ENCODE peak calls at places on chromosomes 2 and 18, in seven cellular contexts. Q is dorsolateral prefrontal cortex; R is transverse colon; T is globus pallidus; I is spleen; H is IMR-90; E is stimulated activated CD8-positive, alpha-beta memory T cell treated with anti-CD3 and anti-CD28 coated beads, Interleukin-15, amount 100 ng/mL, for 4 hours. P is an unnamed sample.
A peak's percentile ranks its signal among the peaks of the same experiment; 100 is the strongest.

GRCh38 chr2:121228521-121228920 is 56.5 kb downstream of the TFCP2L1 start:
- DNase-seq in Q (no peak), R (no peak), T (no peak), I (peak; percentile 8), H (no peak), E (no peak), P (no peak)

GRCh38 chr18:48947583-48947982 is 3.2 kb downstream of the SMAD7 start:
- DNase-seq in Q (peak; percentile 71), R (no peak), T (peak; percentile 80), I (no peak), H (no peak), E (no peak), P (no peak)

GRCh38 chr2:43180901-43181300 is 45.5 kb downstream of the ZFP36L2 start:
- DNase-seq in Q (no peak), R (no peak), T (no peak), I (no peak), H (no peak), E (no peak), P (no peak)

GRCh38 chr2:172455121-172455515 is 27.7 kb downstream of the ITGA6 start:
- DNase-seq in Q (no peak), R (no peak), T (no peak), I (no peak), H (no peak), E (no peak), P (no peak)

GRCh38 chr2:237141556-237141955 is 55.9 kb downstream of the COPS8 start:
- DNase-seq in Q (no peak), R (no peak), T (no peak), I (no peak), H (peak; percentile 92), E (no peak), P (peak; percentile 85)

GRCh38 chr2:130183500-130184373 is 1.7 kb downstream of the MZT2B start:
- DNase-seq in Q (peak; percentile 52), R (no peak), T (peak; percentile 26), I (peak; percentile 81), H (peak; percentile 11), E (no peak), P (peak; percentile 26)

GRCh38 chr2:61889212-61889956 is 928 bp upstream of the CCT4 start:
- DNase-seq in Q (no peak), R (peak; percentile 26), T (peak; percentile 8), I (peak; percentile 88), H (no peak), E (no peak), P (no peak)

GRCh38 chr2:18630541-18630940 is 41.2 kb upstream of the NT5C1B start:
- DNase-seq in Q (no peak), R (no peak), T (no peak), I (no peak), H (peak; percentile 12), E (no peak), P (no peak)

GRCh38 chr2:17934721-17935120 is 56.3 kb downstream of the KCNS3 start:
- DNase-seq in Q (no peak), R (no peak), T (no peak), I (no peak), H (peak; percentile 89), E (no peak), P (peak; percentile 91)

P was measured in astrocyte.